ENCODE peak calls at places on chromosomes 12 and 14, in ten cellular contexts. One of them, this sample, is unnamed.

GRCh38 chr12:87667378-87667777 is 361.8 kb downstream of the C12orf50 start:
- DNase-seq in WTC11: no peak
- DNase-seq in heart right ventricle: no peak
- DNase-seq in fibroblast of mammary gland: peak
- DNase-seq in foreskin fibroblast: peak
- DNase-seq in mesothelial cell of epicardium: no peak
- DNase-seq in astrocyte of the spinal cord: peak
- DNase-seq in GM10248: no peak
- DNase-seq in CD4-positive, alpha-beta T cell: no peak
- DNase-seq in endothelial cell of umbilical vein: no peak
- DNase-seq in this sample: no peak

GRCh38 chr14:67952786-67953185 is 133.2 kb downstream of the RAD51B start:
- DNase-seq in astrocyte of the spinal cord: no peak
- DNase-seq in foreskin fibroblast: no peak
- DNase-seq in endothelial cell of umbilical vein: no peak
- DNase-seq in GM10248: no peak
- DNase-seq in heart right ventricle: no peak
- DNase-seq in fibroblast of mammary gland: no peak
- DNase-seq in CD4-positive, alpha-beta T cell: no peak
- DNase-seq in mesothelial cell of epicardium: no peak
- DNase-seq in WTC11: no peak
- DNase-seq in this sample: no peak

GRCh38 chr12:111901182-111901581 is 59.2 kb downstream of the MAPKAPK5 start:
- DNase-seq in heart right ventricle: no peak
- DNase-seq in mesothelial cell of epicardium: no peak
- DNase-seq in fibroblast of mammary gland: no peak
- DNase-seq in CD4-positive, alpha-beta T cell: no peak
- DNase-seq in astrocyte of the spinal cord: no peak
- DNase-seq in WTC11: no peak
- DNase-seq in endothelial cell of umbilical vein: no peak
- DNase-seq in GM10248: no peak
- DNase-seq in foreskin fibroblast: no peak
- DNase-seq in this sample: no peak

GRCh38 chr14:68824517-68825347 is 31.9 kb upstream of the ZFP36L1 start:
- DNase-seq in CD4-positive, alpha-beta T cell: no peak
- DNase-seq in endothelial cell of umbilical vein: peak
- DNase-seq in astrocyte of the spinal cord: peak
- DNase-seq in WTC11: peak
- DNase-seq in GM10248: peak
- DNase-seq in mesothelial cell of epicardium: peak
- DNase-seq in fibroblast of mammary gland: peak
- DNase-seq in foreskin fibroblast: peak
- DNase-seq in heart right ventricle: peak
- DNase-seq in this sample: no peak

GRCh38 chr12:106051853-106052531 is 86.8 kb downstream of the NUAK1 start:
- DNase-seq in astrocyte of the spinal cord: peak
- DNase-seq in GM10248: no peak
- DNase-seq in mesothelial cell of epicardium: no peak
- DNase-seq in fibroblast of mammary gland: no peak
- DNase-seq in heart right ventricle: no peak
- DNase-seq in endothelial cell of umbilical vein: no peak
- DNase-seq in foreskin fibroblast: no peak
- DNase-seq in WTC11: no peak
- DNase-seq in CD4-positive, alpha-beta T cell: no peak
- DNase-seq in this sample: no peak

GRCh38 chr14:49953196-49953595 is 60.3 kb downstream of the ARF6 start:
- DNase-seq in GM10248: no peak
- DNase-seq in foreskin fibroblast: no peak
- DNase-seq in WTC11: no peak
- DNase-seq in astrocyte of the spinal cord: no peak
- DNase-seq in fibroblast of mammary gland: no peak
- DNase-seq in endothelial cell of umbilical vein: no peak
- DNase-seq in CD4-positive, alpha-beta T cell: no peak
- DNase-seq in heart right ventricle: no peak
- DNase-seq in mesothelial cell of epicardium: no peak
- DNase-seq in this sample: no peak

GRCh38 chr14:99630202-99630601 is 14.7 kb upstream of the HHIPL1 start:
- DNase-seq in astrocyte of the spinal cord: no peak
- DNase-seq in WTC11: no peak
- DNase-seq in mesothelial cell of epicardium: no peak
- DNase-seq in CD4-positive, alpha-beta T cell: no peak
- DNase-seq in heart right ventricle: no peak
- DNase-seq in GM10248: no peak
- DNase-seq in foreskin fibroblast: no peak
- DNase-seq in fibroblast of mammary gland: no peak
- DNase-seq in endothelial cell of umbilical vein: no peak
- DNase-seq in this sample: no peak

GRCh38 chr12:111359231-111359913 is 9.5 kb downstream of the PHETA1 start:
- DNase-seq in GM10248: no peak
- DNase-seq in WTC11: no peak
- DNase-seq in heart right ventricle: no peak
- DNase-seq in endothelial cell of umbilical vein: no peak
- DNase-seq in fibroblast of mammary gland: no peak
- DNase-seq in CD4-positive, alpha-beta T cell: no peak
- DNase-seq in astrocyte of the spinal cord: no peak
- DNase-seq in foreskin fibroblast: peak
- DNase-seq in mesothelial cell of epicardium: no peak
- DNase-seq in this sample: no peak

GRCh38 chr12:1532796-1533195 is 61.6 kb downstream of the FBXL14 start:
- DNase-seq in WTC11: no peak
- DNase-seq in CD4-positive, alpha-beta T cell: no peak
- DNase-seq in mesothelial cell of epicardium: no peak
- DNase-seq in fibroblast of mammary gland: no peak
- DNase-seq in GM10248: no peak
- DNase-seq in foreskin fibroblast: peak
- DNase-seq in heart right ventricle: no peak
- DNase-seq in astrocyte of the spinal cord: peak
- DNase-seq in endothelial cell of umbilical vein: no peak
- DNase-seq in this sample: no peak

GRCh38 chr12:1533205-1533601 is 61.2 kb downstream of the FBXL14 start:
- DNase-seq in astrocyte of the spinal cord: peak
- DNase-seq in heart right ventricle: no peak
- DNase-seq in WTC11: no peak
- DNase-seq in CD4-positive, alpha-beta T cell: no peak
- DNase-seq in foreskin fibroblast: peak
- DNase-seq in mesothelial cell of epicardium: no peak
- DNase-seq in GM10248: no peak
- DNase-seq in endothelial cell of umbilical vein: no peak
- DNase-seq in fibroblast of mammary gland: peak
- DNase-seq in this sample: no peak

GRCh38 chr12:1532367-1532752 is 62.0 kb downstream of the FBXL14 start:
- DNase-seq in astrocyte of the spinal cord: no peak
- DNase-seq in GM10248: no peak
- DNase-seq in WTC11: no peak
- DNase-seq in fibroblast of mammary gland: no peak
- DNase-seq in foreskin fibroblast: no peak
- DNase-seq in CD4-positive, alpha-beta T cell: no peak
- DNase-seq in mesothelial cell of epicardium: no peak
- DNase-seq in heart right ventricle: no peak
- DNase-seq in endothelial cell of umbilical vein: no peak
- DNase-seq in this sample: no peak

GRCh38 chr12:1534708-1535107 is 59.7 kb downstream of the FBXL14 start:
- DNase-seq in WTC11: no peak
- DNase-seq in fibroblast of mammary gland: no peak
- DNase-seq in CD4-positive, alpha-beta T cell: no peak
- DNase-seq in endothelial cell of umbilical vein: no peak
- DNase-seq in mesothelial cell of epicardium: no peak
- DNase-seq in GM10248: peak
- DNase-seq in astrocyte of the spinal cord: no peak
- DNase-seq in heart right ventricle: no peak
- DNase-seq in foreskin fibroblast: no peak
- DNase-seq in this sample: no peak

GRCh38 chr12:1533602-1534304 is 60.6 kb downstream of the FBXL14 start:
- DNase-seq in endothelial cell of umbilical vein: no peak
- DNase-seq in CD4-positive, alpha-beta T cell: peak
- DNase-seq in mesothelial cell of epicardium: no peak
- DNase-seq in foreskin fibroblast: peak
- DNase-seq in astrocyte of the spinal cord: peak
- DNase-seq in GM10248: peak
- DNase-seq in heart right ventricle: no peak
- DNase-seq in WTC11: no peak
- DNase-seq in fibroblast of mammary gland: peak
- DNase-seq in this sample: peak
- TF ChIP-seq CTCF in endothelial cell of umbilical vein: no peak
- TF ChIP-seq CTCF in CD4-positive, alpha-beta T cell: no peak
- TF ChIP-seq CTCF in mesothelial cell of epicardium: no peak
- TF ChIP-seq CTCF in foreskin fibroblast: no peak
- TF ChIP-seq CTCF in astrocyte of the spinal cord: no peak
- TF ChIP-seq CTCF in GM10248: no peak
- TF ChIP-seq CTCF in heart right ventricle: no peak
- TF ChIP-seq CTCF in WTC11: no peak
- TF ChIP-seq CTCF in fibroblast of mammary gland: no peak
- TF ChIP-seq CTCF in this sample: no peak

GRCh38 chr12:102095677-102096263 is 24.1 kb downstream of the NUP37 start:
- DNase-seq in GM10248: no peak
- DNase-seq in mesothelial cell of epicardium: no peak
- DNase-seq in CD4-positive, alpha-beta T cell: no peak
- DNase-seq in endothelial cell of umbilical vein: peak
- DNase-seq in WTC11: no peak
- DNase-seq in foreskin fibroblast: peak
- DNase-seq in heart right ventricle: no peak
- DNase-seq in fibroblast of mammary gland: peak
- DNase-seq in astrocyte of the spinal cord: peak
- DNase-seq in this sample: no peak
- TF ChIP-seq CTCF in GM10248: peak
- TF ChIP-seq CTCF in mesothelial cell of epicardium: no peak
- TF ChIP-seq CTCF in CD4-positive, alpha-beta T cell: peak
- TF ChIP-seq CTCF in endothelial cell of umbilical vein: peak
- TF ChIP-seq CTCF in WTC11: no peak
- TF ChIP-seq CTCF in foreskin fibroblast: peak
- TF ChIP-seq CTCF in heart right ventricle: peak
- TF ChIP-seq CTCF in fibroblast of mammary gland: peak
- TF ChIP-seq CTCF in astrocyte of the spinal cord: peak
- TF ChIP-seq CTCF in this sample: no peak

GRCh38 chr12:51372021-51372420 is 19.2 kb downstream of the GALNT6 start:
- DNase-seq in WTC11: no peak
- DNase-seq in foreskin fibroblast: no peak
- DNase-seq in astrocyte of the spinal cord: no peak
- DNase-seq in mesothelial cell of epicardium: no peak
- DNase-seq in heart right ventricle: no peak
- DNase-seq in GM10248: no peak
- DNase-seq in endothelial cell of umbilical vein: no peak
- DNase-seq in CD4-positive, alpha-beta T cell: no peak
- DNase-seq in fibroblast of mammary gland: no peak
- DNase-seq in this sample: no peak
- TF ChIP-seq CTCF in WTC11: no peak
- TF ChIP-seq CTCF in foreskin fibroblast: no peak
- TF ChIP-seq CTCF in astrocyte of the spinal cord: no peak
- TF ChIP-seq CTCF in mesothelial cell of epicardium: no peak
- TF ChIP-seq CTCF in heart right ventricle: no peak
- TF ChIP-seq CTCF in GM10248: no peak
- TF ChIP-seq CTCF in endothelial cell of umbilical vein: no peak
- TF ChIP-seq CTCF in CD4-positive, alpha-beta T cell: no peak
- TF ChIP-seq CTCF in fibroblast of mammary gland: no peak
- TF ChIP-seq CTCF in this sample: no peak

GRCh38 chr12:42296503-42297109 is 29.3 kb downstream of the ZCRB1 start:
- DNase-seq in mesothelial cell of epicardium: no peak
- DNase-seq in GM10248: no peak
- DNase-seq in WTC11: no peak
- DNase-seq in heart right ventricle: no peak
- DNase-seq in fibroblast of mammary gland: peak
- DNase-seq in foreskin fibroblast: peak
- DNase-seq in endothelial cell of umbilical vein: no peak
- DNase-seq in CD4-positive, alpha-beta T cell: no peak
- DNase-seq in astrocyte of the spinal cord: peak
- DNase-seq in this sample: no peak
- TF ChIP-seq CTCF in mesothelial cell of epicardium: peak
- TF ChIP-seq CTCF in GM10248: peak
- TF ChIP-seq CTCF in WTC11: peak
- TF ChIP-seq CTCF in heart right ventricle: peak
- TF ChIP-seq CTCF in fibroblast of mammary gland: peak
- TF ChIP-seq CTCF in foreskin fibroblast: peak
- TF ChIP-seq CTCF in endothelial cell of umbilical vein: peak
- TF ChIP-seq CTCF in CD4-positive, alpha-beta T cell: no peak
- TF ChIP-seq CTCF in astrocyte of the spinal cord: peak
- TF ChIP-seq CTCF in this sample: no peak

GRCh38 chr14:74554742-74555362 is 57.2 kb downstream of the LTBP2 start:
- DNase-seq in CD4-positive, alpha-beta T cell: no peak
- DNase-seq in GM10248: no peak
- DNase-seq in foreskin fibroblast: no peak
- DNase-seq in fibroblast of mammary gland: no peak
- DNase-seq in mesothelial cell of epicardium: no peak
- DNase-seq in WTC11: no peak
- DNase-seq in endothelial cell of umbilical vein: peak
- DNase-seq in heart right ventricle: no peak
- DNase-seq in astrocyte of the spinal cord: no peak
- DNase-seq in this sample: no peak
- TF ChIP-seq CTCF in CD4-positive, alpha-beta T cell: no peak
- TF ChIP-seq CTCF in GM10248: no peak
- TF ChIP-seq CTCF in foreskin fibroblast: no peak
- TF ChIP-seq CTCF in fibroblast of mammary gland: no peak
- TF ChIP-seq CTCF in mesothelial cell of epicardium: no peak
- TF ChIP-seq CTCF in WTC11: no peak
- TF ChIP-seq CTCF in endothelial cell of umbilical vein: no peak
- TF ChIP-seq CTCF in heart right ventricle: no peak
- TF ChIP-seq CTCF in astrocyte of the spinal cord: no peak
- TF ChIP-seq CTCF in this sample: no peak

DNA sequence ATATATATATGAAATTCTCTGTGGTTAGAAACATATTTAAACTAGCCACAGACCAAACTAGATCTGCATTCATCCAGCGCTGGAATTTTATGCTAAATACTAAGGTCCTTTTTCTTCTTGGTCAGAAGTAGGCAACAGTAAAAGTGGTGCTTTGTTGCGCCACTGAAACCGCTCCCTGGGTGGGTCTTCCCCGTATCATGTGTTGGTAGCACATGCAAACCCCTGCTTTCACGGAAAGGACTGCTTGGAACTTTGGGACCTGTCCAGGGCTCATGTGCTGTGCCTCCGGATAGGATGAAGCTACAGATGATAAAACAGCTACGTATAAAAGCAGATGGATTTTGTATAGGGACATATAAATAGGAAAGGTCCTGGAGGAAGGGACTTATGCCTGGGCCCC is 40.1 kb upstream of the COL2A1 start:
- DNase-seq in endothelial cell of umbilical vein: no peak
- DNase-seq in foreskin fibroblast: no peak
- DNase-seq in mesothelial cell of epicardium: no peak
- DNase-seq in fibroblast of mammary gland: no peak
- DNase-seq in GM10248: no peak
- DNase-seq in heart right ventricle: no peak
- DNase-seq in WTC11: no peak
- DNase-seq in astrocyte of the spinal cord: no peak
- DNase-seq in CD4-positive, alpha-beta T cell: no peak
- DNase-seq in this sample: no peak
- TF ChIP-seq CTCF in endothelial cell of umbilical vein: no peak
- TF ChIP-seq CTCF in foreskin fibroblast: no peak
- TF ChIP-seq CTCF in mesothelial cell of epicardium: no peak
- TF ChIP-seq CTCF in fibroblast of mammary gland: no peak
- TF ChIP-seq CTCF in GM10248: no peak
- TF ChIP-seq CTCF in heart right ventricle: no peak
- TF ChIP-seq CTCF in WTC11: no peak
- TF ChIP-seq CTCF in astrocyte of the spinal cord: no peak
- TF ChIP-seq CTCF in CD4-positive, alpha-beta T cell: no peak
- TF ChIP-seq CTCF in this sample: no peak

This sample was measured in activated B cell treated with CpG ODN at 0.5 μM for 24 hours.